ENCODE peak calls at places on chromosomes 11 and 22, in five cellular contexts. J is fibroblast of lung, C is H1, N is HCT116, U is GM23248. I is an unnamed sample.

GRCh38 chr11:3984896-3985295 is 109.7 kb upstream of the RRM1 start:
- DNase-seq in C (no peak), U (no peak), N (no peak), J (peak), I (peak)

GRCh38 chr22:24107668-24108067 is 73.6 kb upstream of the SUSD2 start:
- DNase-seq in J (peak), C (no peak), N (no peak), U (peak), I (no peak)

GRCh38 chr11:104830080-104830479 is 68.2 kb downstream of the CASP12 start:
- DNase-seq in U (peak), J (peak), N (peak), C (no peak), I (no peak)

GRCh38 chr22:28986366-28986765 is 75.3 kb downstream of the C22orf31 start:
- DNase-seq in N (no peak), C (no peak), J (peak), U (no peak), I (no peak)

GRCh38 chr11:19951558-19952083 is 208.7 kb downstream of the DBX1 start:
- DNase-seq in U (peak), N (peak), J (peak), C (no peak), I (no peak)

GRCh38 chr11:131815631-131816030 is 445.2 kb downstream of the NTM start:
- DNase-seq in U (no peak), N (no peak), J (no peak), C (no peak), I (no peak)

GRCh38 chr11:128563942-128564641 is 23.3 kb downstream of the ETS1 start:
- DNase-seq in U (no peak), C (no peak), N (no peak), J (no peak), I (no peak)

GRCh38 chr11:76382209-76382608 is 1.1 kb downstream of the GVQW3 start:
- DNase-seq in N (no peak), J (no peak), U (peak), C (no peak), I (no peak)

GRCh38 chr11:75347781-75348613 is 3.5 kb downstream of the ARRB1 start:
- DNase-seq in U (peak), J (peak), C (no peak), N (no peak), I (no peak)

GRCh38 chr22:48500481-48501230 is 1327.0 kb downstream of the BRD1 start:
- DNase-seq in C (no peak), U (peak), N (no peak), J (no peak), I (no peak)

GRCh38 chr11:31821779-31822574 is 10.9 kb upstream of the PAX6 start:
- DNase-seq in C (no peak), U (no peak), J (no peak), N (no peak), I (no peak)

GRCh38 chr22:43060213-43060612 is 29.0 kb downstream of the TTLL1 start:
- DNase-seq in J (peak), U (peak), C (peak), N (no peak), I (peak)

DNA sequence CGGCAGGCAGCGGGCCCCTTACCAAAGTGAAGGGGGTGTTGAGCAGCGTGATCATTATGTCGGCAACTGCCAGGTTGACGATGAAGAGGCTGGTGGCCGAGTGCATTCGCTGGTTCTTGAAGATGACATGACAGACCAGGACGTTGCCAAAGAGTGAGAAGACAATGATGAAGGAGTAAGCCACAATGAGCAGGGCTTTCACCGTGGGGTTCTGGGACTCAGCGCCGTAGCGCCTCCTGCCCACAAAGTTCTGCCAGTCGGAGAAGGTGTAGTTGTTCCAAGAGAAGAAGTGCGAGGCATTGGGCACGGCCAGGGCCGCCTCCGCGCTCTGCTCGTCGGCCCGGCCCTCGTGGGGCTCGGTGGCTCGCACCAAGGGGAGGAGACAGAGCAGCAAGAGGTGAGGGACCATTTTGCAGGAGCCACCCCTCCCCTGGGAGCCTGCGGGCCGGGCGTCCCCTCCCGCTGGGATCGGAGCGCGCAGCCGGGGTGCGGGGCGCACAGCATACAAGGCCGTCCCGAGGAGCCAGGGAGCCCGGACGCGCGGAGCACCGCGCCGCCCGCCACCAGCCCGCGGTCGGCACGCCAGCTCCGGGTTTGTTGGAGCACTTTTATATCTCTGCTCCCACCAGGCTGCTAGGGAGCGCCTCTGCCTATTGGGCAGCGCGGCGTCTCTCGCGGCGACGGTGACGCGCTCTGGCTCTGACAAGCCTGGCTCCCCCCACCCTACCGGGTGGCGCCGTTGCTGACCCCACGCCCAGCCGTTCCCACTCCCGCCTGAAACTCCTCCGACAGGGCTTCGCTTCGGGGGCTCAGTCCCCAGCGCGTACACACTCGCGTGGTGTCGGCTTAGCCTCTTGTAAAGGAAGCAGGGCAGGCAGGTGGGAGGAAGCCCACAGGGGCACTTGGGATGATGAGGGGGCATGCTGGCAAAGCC is at the start of gene GPR83:
- DNase-seq in C (peak), N (no peak), J (no peak), U (peak), I (no peak)
- TF ChIP-seq EZH2 in C (peak), N (no peak), J (no peak), U (peak), I (no peak)

DNA sequence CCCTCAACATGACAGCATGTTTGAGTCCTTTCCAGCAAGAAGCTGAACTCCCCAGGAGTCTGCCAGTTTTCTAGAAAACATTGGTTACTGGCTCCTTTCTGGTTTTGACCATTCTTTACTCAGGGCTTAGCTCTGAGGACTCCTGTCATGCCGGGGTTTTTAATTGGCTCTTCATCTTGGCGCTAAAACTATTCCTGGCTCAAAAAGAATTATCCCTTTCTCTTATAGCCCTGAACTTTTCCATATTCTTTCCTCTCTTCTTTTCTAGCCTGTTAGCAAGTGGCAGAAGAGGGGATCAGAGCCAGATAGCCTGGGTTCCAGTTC is 59.7 kb downstream of the TRAF6 start:
- DNase-seq in J (no peak), N (no peak), C (no peak), U (no peak), I (no peak)
- H3K4me3 ChIP-seq in J (peak), N (no peak), C (no peak), U (peak), I (peak)

GRCh38 chr22:46740910-46741785 is 3.1 kb upstream of the CERK start:
- DNase-seq in U (no peak), C (no peak), N (no peak), J (no peak), I (no peak)
- H3K27ac ChIP-seq in U (no peak), C (no peak), N (no peak), J (no peak), I (no peak)

DNA sequence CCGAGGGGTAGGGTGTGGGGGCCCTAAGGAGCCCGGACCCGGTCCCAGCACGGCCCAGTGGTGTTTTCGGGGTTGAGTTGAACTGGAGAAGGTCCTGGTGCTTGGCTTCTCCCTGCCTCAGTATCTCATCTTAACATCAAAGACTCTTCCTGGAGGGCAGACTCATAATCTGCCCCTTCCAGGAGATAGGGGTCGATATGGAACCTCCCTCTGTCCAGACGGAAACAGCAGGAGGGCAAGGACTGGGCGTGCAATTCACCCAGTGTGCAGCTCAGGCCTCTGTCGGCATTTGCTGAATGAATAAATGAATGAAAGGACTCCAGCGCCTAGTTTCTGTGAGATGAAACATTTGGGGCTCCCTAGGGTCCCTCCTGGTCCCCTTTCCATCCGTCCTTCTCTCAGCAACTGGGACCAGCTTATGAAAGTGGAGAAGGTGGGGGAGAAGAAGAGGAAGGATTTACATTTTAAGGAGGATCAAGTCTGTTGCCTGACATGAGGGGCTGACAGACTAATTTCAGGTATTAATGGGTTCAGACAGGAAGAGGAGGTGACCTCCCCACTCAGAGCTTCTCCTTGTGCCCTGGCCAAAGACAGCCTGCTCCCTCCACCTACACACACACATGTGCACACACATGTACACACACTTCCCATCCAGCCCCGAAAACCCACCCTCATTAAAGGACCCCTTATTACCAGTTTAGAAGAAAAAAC is 1.1 kb upstream of the SHISA8 start:
- DNase-seq in U (no peak), C (no peak), N (no peak), J (no peak), I (no peak)
- TF ChIP-seq EZH2 in U (no peak), C (peak), N (no peak), J (peak), I (no peak)

DNA sequence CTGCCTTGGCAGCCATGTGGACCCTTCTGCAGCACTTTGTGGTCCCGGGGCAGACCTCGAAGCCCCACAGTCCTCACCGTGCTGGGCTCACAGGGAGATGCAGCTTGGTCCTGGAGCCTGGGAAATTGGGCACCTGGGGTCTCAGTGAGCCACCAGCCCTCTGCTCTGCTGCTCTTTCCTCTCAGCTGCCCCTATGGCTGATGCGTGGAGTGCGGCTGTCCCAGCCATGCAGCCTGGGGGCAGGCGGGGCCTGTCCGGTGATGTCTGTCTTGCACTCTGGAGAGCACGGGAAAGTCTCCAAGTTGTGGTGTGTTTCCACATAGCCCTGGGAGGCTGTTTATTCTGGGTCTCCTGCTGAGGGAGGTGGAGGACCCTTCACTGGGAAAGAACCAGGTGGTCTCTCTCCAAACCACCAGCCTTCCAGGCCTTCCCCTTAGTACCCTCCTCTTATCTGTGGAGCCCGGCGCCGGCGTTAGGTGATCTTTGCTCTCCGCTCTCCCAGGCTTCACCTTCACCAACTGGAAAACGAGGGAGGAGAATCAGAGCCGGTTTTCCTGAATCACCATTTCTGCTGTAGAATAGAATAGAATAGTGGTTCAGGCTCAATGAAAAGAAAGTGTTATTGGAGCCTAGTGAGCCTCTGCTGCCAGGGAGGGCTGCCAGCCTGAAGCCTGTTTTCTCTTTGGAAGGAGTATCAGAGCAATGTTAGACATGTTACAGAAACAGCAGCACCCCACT is 41.2 kb upstream of the GRAMD4 start:
- DNase-seq in J (peak), N (no peak), C (no peak), U (peak), I (peak)
- H3K4me3 ChIP-seq in J (no peak), N (no peak), C (no peak), U (no peak), I (peak)

GRCh38 chr11:60939828-60940227 is 12.1 kb downstream of the SLC15A3 start:
- DNase-seq in C (no peak), N (no peak), U (peak), J (no peak), I (no peak)
- H3K27ac ChIP-seq in C (no peak), N (no peak), U (no peak), J (no peak), I (no peak)

I was measured in DND-41.